ENCODE peak calls at places on chromosome 13, in seven cellular contexts. F is stimulated activated naive CD8-positive, alpha-beta T cell treated with anti-CD3 and anti-CD28 coated beads, Interleukin-15, Interleukin-2, amounts not matched to agents 100 U/mL and 50 U/mL, for 24 hours; I is foreskin fibroblast; T is NCI-H146; Q is EH; L is GM23248; P is nephron progenitor cell. Z is an unnamed sample.

GRCh38 chr13:42272115-42272756 is at the start of gene AKAP11:
- DNase-seq in F (peak; percentile 67), I (peak; percentile 13), T (peak; percentile 75), Q (peak; percentile 58), L (peak; percentile 75), P (peak; percentile 74), Z (no peak)

GRCh38 chr13:32734511-32734910 is 148.3 kb downstream of the PDS5B start:
- DNase-seq in F (peak; percentile 16), I (peak; percentile 78), T (no peak), Q (peak; percentile 67), L (peak; percentile 82), P (no peak), Z (no peak)

GRCh38 chr13:97933736-97934135 is 19.7 kb upstream of the IPO5 start:
- DNase-seq in F (no peak), I (no peak), T (no peak), Q (no peak), L (no peak), P (no peak), Z (no peak)

GRCh38 chr13:94705081-94705751 is 7.1 kb downstream of the SOX21 start:
- DNase-seq in F (no peak), I (no peak), T (no peak), Q (peak; percentile 18), L (no peak), P (no peak), Z (peak; percentile 11)

GRCh38 chr13:90717451-90717936 is 630.0 kb upstream of the MIR17HG start:
- DNase-seq in F (no peak), I (peak; percentile 28), T (no peak), Q (peak; percentile 74), L (peak; percentile 93), P (no peak), Z (no peak)

GRCh38 chr13:83975668-83976165 is 93.4 kb upstream of the SLITRK1 start:
- DNase-seq in F (no peak), I (no peak), T (no peak), Q (peak; percentile 1), L (no peak), P (no peak), Z (no peak)

GRCh38 chr13:85148009-85148408 is 651.2 kb downstream of the SLITRK6 start:
- DNase-seq in F (no peak), I (no peak), T (peak; percentile 61), Q (no peak), L (no peak), P (no peak), Z (no peak)

GRCh38 chr13:38518328-38518727 is 168.5 kb upstream of the FREM2 start:
- DNase-seq in F (no peak), I (no peak), T (no peak), Q (no peak), L (no peak), P (no peak), Z (no peak)

GRCh38 chr13:114007566-114007965 is 33.7 kb upstream of the C13orf46 start:
- DNase-seq in F (no peak), I (no peak), T (no peak), Q (no peak), L (no peak), P (no peak), Z (no peak)

GRCh38 chr13:93965587-93965986 is 513.9 kb downstream of the DCT start:
- DNase-seq in F (no peak), I (no peak), T (no peak), Q (no peak), L (no peak), P (no peak), Z (no peak)

GRCh38 chr13:109028626-109029025 is 399.2 kb downstream of the MYO16 start:
- DNase-seq in F (no peak), I (no peak), T (no peak), Q (no peak), L (no peak), P (no peak), Z (no peak)

GRCh38 chr13:107025991-107026390 is 458.1 kb upstream of the ARGLU1 start:
- DNase-seq in F (no peak), I (no peak), T (no peak), Q (peak; percentile 65), L (no peak), P (no peak), Z (no peak)

GRCh38 chr13:98821372-98822237 is 69.1 kb upstream of the SLC15A1 start:
- DNase-seq in F (no peak), I (peak; percentile 44), T (no peak), Q (peak; percentile 58), L (peak; percentile 83), P (no peak), Z (no peak)

GRCh38 chr13:76463314-76463713 is 422.9 kb downstream of the KCTD12 start:
- DNase-seq in F (no peak), I (no peak), T (no peak), Q (no peak), L (no peak), P (no peak), Z (no peak)

GRCh38 chr13:93769607-93770006 is 543.0 kb downstream of the GPC6 start:
- DNase-seq in F (no peak), I (no peak), T (no peak), Q (no peak), L (no peak), P (no peak), Z (no peak)

GRCh38 chr13:31431722-31432137 is 232.0 kb downstream of the B3GLCT start:
- DNase-seq in F (peak; percentile 57), I (peak; percentile 26), T (peak; percentile 1), Q (peak; percentile 54), L (peak; percentile 62), P (peak; percentile 69), Z (peak; percentile 23)

GRCh38 chr13:107867701-107868661 is 347.4 kb downstream of the LIG4 start:
- DNase-seq in F (peak; percentile 8), I (no peak), T (peak; percentile 24), Q (no peak), L (peak; percentile 84), P (peak; percentile 70), Z (peak; percentile 26)

GRCh38 chr13:36516225-36516624 is 83.9 kb downstream of the CCNA1 start:
- DNase-seq in F (no peak), I (no peak), T (no peak), Q (no peak), L (no peak), P (no peak), Z (no peak)

GRCh38 chr13:33518442-33518841 is 232.9 kb upstream of the STARD13 start:
- DNase-seq in F (no peak), I (no peak), T (no peak), Q (no peak), L (no peak), P (no peak), Z (no peak)

Z was measured in GM13976.